ENCODE peak calls at places on chromosomes 12 and 14, in five cellular contexts. A is AG04449, C is NCI-H1092, F is heart left ventricle, B is ovary. N is an unnamed sample.

GRCh38 chr14:61188196-61188595 is 92.9 kb downstream of the TMEM30B start:
- DNase-seq in F (peak), A (no peak), B (peak), C (no peak), N (no peak)

GRCh38 chr12:50635356-50635755 is 128.5 kb upstream of the ATF1 start:
- DNase-seq in B (no peak), C (no peak), A (no peak), F (no peak), N (no peak)

GRCh38 chr12:111546758-111547383 is 52.2 kb downstream of the ATXN2 start:
- DNase-seq in C (no peak), F (no peak), B (no peak), A (no peak), N (no peak)

GRCh38 chr14:63986789-63987533 is 134.2 kb downstream of the SYNE2 start:
- DNase-seq in C (no peak), B (no peak), F (no peak), A (peak), N (no peak)

GRCh38 chr12:11981174-11981733 is 89.5 kb upstream of the BCL2L14 start:
- DNase-seq in A (no peak), F (no peak), C (no peak), B (no peak), N (no peak)

GRCh38 chr12:51793201-51793600 is 55.3 kb downstream of the FIGNL2 start:
- DNase-seq in B (no peak), C (no peak), A (no peak), F (no peak), N (no peak)

GRCh38 chr12:105654606-105655005 is 324.1 kb downstream of the C12orf75 start:
- DNase-seq in B (no peak), C (no peak), A (no peak), F (no peak), N (no peak)

GRCh38 chr12:115500872-115501271 is 776.6 kb downstream of the MED13L start:
- DNase-seq in F (no peak), B (no peak), C (no peak), A (no peak), N (no peak)

GRCh38 chr12:104494137-104494815 is 37.5 kb downstream of the CHST11 start:
- DNase-seq in F (peak), C (no peak), B (peak), A (no peak), N (no peak)

GRCh38 chr12:29283969-29284368 is 97.0 kb downstream of the ERGIC2 start:
- DNase-seq in C (no peak), F (no peak), A (peak), B (no peak), N (no peak)

GRCh38 chr14:105582639-105583038 is 56.3 kb downstream of the TMEM121 start:
- DNase-seq in B (no peak), C (no peak), A (no peak), F (no peak), N (no peak)

N was measured in NCI-H446.